ENCODE peak calls at places on chromosomes 2 and 18, in nine cellular contexts. M is tibial artery, X is right lobe of liver, R is SK-N-SH, T is AG04450, S is dorsolateral prefrontal cortex, W is vagina, U is uterus, A is IMR-90. E is an unnamed sample.

GRCh38 chr18:36265035-36265434 is 32.5 kb upstream of the FHOD3 start:
- DNase-seq in M (no peak), X (no peak), R (no peak), T (no peak), S (no peak), W (no peak), U (no peak), A (no peak), E (no peak)

GRCh38 chr18:22609642-22610041 is 191.9 kb upstream of the CTAGE1 start:
- DNase-seq in M (peak), X (peak), R (no peak), T (no peak), S (no peak), W (no peak), U (peak), A (peak), E (peak)

GRCh38 chr2:15782769-15783294 is 157.5 kb upstream of the MYCN start:
- DNase-seq in M (no peak), X (no peak), R (no peak), T (no peak), S (no peak), W (no peak), U (no peak), A (no peak), E (no peak)

GRCh38 chr2:42457011-42457410 is 36.8 kb downstream of the KCNG3 start:
- DNase-seq in M (no peak), X (no peak), R (no peak), T (no peak), S (no peak), W (no peak), U (no peak), A (no peak), E (no peak)

GRCh38 chr2:157760949-157761348 is 115.2 kb downstream of the ACVR1 start:
- DNase-seq in M (no peak), X (no peak), R (no peak), T (no peak), S (no peak), W (no peak), U (no peak), A (no peak), E (no peak)

GRCh38 chr2:69683170-69683971 is 39.8 kb upstream of the AAK1 start:
- DNase-seq in M (no peak), X (no peak), R (peak), T (peak), S (no peak), W (no peak), U (peak), A (peak), E (peak)

GRCh38 chr2:26617259-26618083 is 23.7 kb downstream of the CIB4 start:
- DNase-seq in M (no peak), X (peak), R (no peak), T (no peak), S (no peak), W (peak), U (no peak), A (no peak), E (no peak)

GRCh38 chr2:30206461-30207430 is 24.6 kb upstream of the LBH start:
- DNase-seq in M (no peak), X (no peak), R (no peak), T (no peak), S (no peak), W (no peak), U (no peak), A (no peak), E (no peak)

GRCh38 chr18:62070306-62070705 is 116.5 kb downstream of the PIGN start:
- DNase-seq in M (no peak), X (no peak), R (no peak), T (no peak), S (no peak), W (no peak), U (no peak), A (peak), E (no peak)

GRCh38 chr2:37614061-37614802 is 57.2 kb downstream of the CDC42EP3 start:
- DNase-seq in M (peak), X (no peak), R (no peak), T (peak), S (peak), W (no peak), U (peak), A (peak), E (no peak)

GRCh38 chr18:45254683-45255082 is 360.6 kb upstream of the SLC14A2 start:
- DNase-seq in M (peak), X (no peak), R (no peak), T (no peak), S (no peak), W (no peak), U (peak), A (no peak), E (peak)

GRCh38 chr2:40173276-40173675 is 278.6 kb downstream of the SLC8A1 start:
- DNase-seq in M (no peak), X (no peak), R (no peak), T (no peak), S (no peak), W (no peak), U (no peak), A (peak), E (no peak)

GRCh38 chr2:121000804-121001203 is 265.1 kb downstream of the GLI2 start:
- DNase-seq in M (no peak), X (no peak), R (no peak), T (no peak), S (no peak), W (peak), U (no peak), A (no peak), E (no peak)

GRCh38 chr2:176492583-176492982 is 223.3 kb downstream of the MTX2 start:
- DNase-seq in M (no peak), X (no peak), R (no peak), T (no peak), S (no peak), W (no peak), U (no peak), A (no peak), E (no peak)

GRCh38 chr2:118274841-118275510 is 186.7 kb downstream of the INSIG2 start:
- DNase-seq in M (no peak), X (no peak), R (no peak), T (no peak), S (no peak), W (no peak), U (no peak), A (no peak), E (no peak)

GRCh38 chr2:134776836-134777235 is 58.0 kb upstream of the TMEM163 start:
- DNase-seq in M (no peak), X (no peak), R (no peak), T (no peak), S (no peak), W (no peak), U (no peak), A (no peak), E (no peak)

GRCh38 chr2:30964334-30964733 is 157.1 kb upstream of the CAPN13 start:
- DNase-seq in M (no peak), X (no peak), R (no peak), T (no peak), S (no peak), W (no peak), U (no peak), A (no peak), E (no peak)

GRCh38 chr2:101723366-101724112 is 26.0 kb downstream of the MAP4K4 start:
- DNase-seq in M (no peak), X (no peak), R (no peak), T (no peak), S (no peak), W (no peak), U (no peak), A (no peak), E (no peak)

GRCh38 chr18:2515908-2516625 is 55.2 kb downstream of the METTL4 start:
- DNase-seq in M (no peak), X (no peak), R (no peak), T (peak), S (no peak), W (no peak), U (no peak), A (peak), E (no peak)

GRCh38 chr18:49047540-49047939 is 96.8 kb upstream of the SMAD7 start:
- DNase-seq in M (no peak), X (no peak), R (no peak), T (no peak), S (no peak), W (no peak), U (no peak), A (no peak), E (no peak)

GRCh38 chr2:138846216-138846821 is 66.1 kb upstream of the NXPH2 start:
- DNase-seq in M (no peak), X (no peak), R (peak), T (no peak), S (no peak), W (no peak), U (no peak), A (peak), E (no peak)

GRCh38 chr2:26274058-26274613 is 29.4 kb downstream of the HADHB start:
- DNase-seq in M (peak), X (peak), R (no peak), T (peak), S (no peak), W (no peak), U (peak), A (peak), E (peak)

GRCh38 chr18:159037-159652 is 788 bp downstream of the USP14 start:
- DNase-seq in M (no peak), X (no peak), R (peak), T (no peak), S (no peak), W (no peak), U (no peak), A (peak), E (no peak)

GRCh38 chr2:169798397-169798717 is 314 bp upstream of the SSB start:
- DNase-seq in M (no peak), X (no peak), R (no peak), T (no peak), S (no peak), W (no peak), U (no peak), A (no peak), E (no peak)

GRCh38 chr2:82985572-82986197 is 1473.4 kb downstream of the SUCLG1 start:
- DNase-seq in M (no peak), X (no peak), R (no peak), T (no peak), S (no peak), W (no peak), U (no peak), A (no peak), E (no peak)

GRCh38 chr2:38215993-38216392 is 140.0 kb upstream of the CYP1B1 start:
- DNase-seq in M (no peak), X (peak), R (no peak), T (no peak), S (no peak), W (no peak), U (no peak), A (no peak), E (no peak)

GRCh38 chr2:47784349-47784851 is 1.5 kb downstream of the MSH6 start:
- DNase-seq in M (no peak), X (no peak), R (no peak), T (no peak), S (no peak), W (no peak), U (no peak), A (peak), E (no peak)

GRCh38 chr2:226673314-226673723 is 126.3 kb downstream of the IRS1 start:
- DNase-seq in M (no peak), X (no peak), R (no peak), T (peak), S (no peak), W (no peak), U (no peak), A (peak), E (no peak)

GRCh38 chr2:69915050-69915945 is at the start of gene MXD1:
- DNase-seq in M (no peak), X (peak), R (peak), T (no peak), S (peak), W (no peak), U (no peak), A (no peak), E (peak)

GRCh38 chr2:210630904-210631560 is 74.6 kb downstream of the CPS1 start:
- DNase-seq in M (no peak), X (no peak), R (no peak), T (no peak), S (no peak), W (no peak), U (no peak), A (no peak), E (no peak)

GRCh38 chr18:31065036-31065773 is 22.7 kb upstream of the DSC3 start:
- DNase-seq in M (no peak), X (no peak), R (no peak), T (no peak), S (no peak), W (no peak), U (no peak), A (no peak), E (no peak)

GRCh38 chr2:160918909-160919503 is 241.2 kb upstream of the TANK start:
- DNase-seq in M (peak), X (peak), R (no peak), T (no peak), S (no peak), W (no peak), U (no peak), A (peak), E (peak)

GRCh38 chr2:132757002-132757598 is 87.1 kb upstream of the LYPD1 start:
- DNase-seq in M (no peak), X (no peak), R (peak), T (no peak), S (no peak), W (no peak), U (no peak), A (peak), E (no peak)

GRCh38 chr2:226994775-226995174 is 158.9 kb downstream of the RHBDD1 start:
- DNase-seq in M (no peak), X (no peak), R (no peak), T (no peak), S (no peak), W (no peak), U (no peak), A (no peak), E (no peak)

GRCh38 chr18:22318745-22319407 is 98.8 kb downstream of the CTAGE1 start:
- DNase-seq in M (no peak), X (no peak), R (no peak), T (no peak), S (no peak), W (no peak), U (peak), A (peak), E (no peak)

GRCh38 chr2:233711312-233712008 is 1.2 kb upstream of the UGT1A5 start:
- DNase-seq in M (peak), X (peak), R (peak), T (peak), S (peak), W (no peak), U (peak), A (peak), E (peak)
- TF ChIP-seq CTCF in M (peak), X (peak), R (peak), T (peak), S (peak), W (no peak), U (peak), A (peak), E (peak)

GRCh38 chr18:59865241-59865986 is 34.4 kb upstream of the PMAIP1 start:
- DNase-seq in M (no peak), X (no peak), R (no peak), T (no peak), S (no peak), W (no peak), U (no peak), A (no peak), E (no peak)
- H3K27ac ChIP-seq in M (no peak), X (no peak), R (no peak), T (no peak), S (no peak), W (no peak), U (no peak), A (no peak), E (no peak)

GRCh38 chr18:79575891-79576685 is 103.5 kb upstream of the CTDP1 start:
- DNase-seq in M (no peak), X (peak), R (no peak), T (peak), S (no peak), W (no peak), U (peak), A (peak), E (peak)
- TF ChIP-seq CTCF in M (no peak), X (no peak), R (no peak), T (peak), S (no peak), W (no peak), U (peak), A (no peak), E (no peak)

GRCh38 chr2:8627692-8628085 is 54.2 kb upstream of the ID2 start:
- DNase-seq in M (no peak), X (peak), R (no peak), T (no peak), S (no peak), W (no peak), U (no peak), A (no peak), E (no peak)

GRCh38 chr2:8628179-8628869 is 53.5 kb upstream of the ID2 start:
- DNase-seq in M (no peak), X (no peak), R (no peak), T (no peak), S (peak), W (no peak), U (no peak), A (peak), E (no peak)

GRCh38 chr2:8630676-8631464 is 51.0 kb upstream of the ID2 start:
- DNase-seq in M (no peak), X (no peak), R (no peak), T (no peak), S (peak), W (no peak), U (no peak), A (no peak), E (no peak)

GRCh38 chr2:8628870-8629209 is 53.0 kb upstream of the ID2 start:
- DNase-seq in M (no peak), X (no peak), R (no peak), T (no peak), S (peak), W (no peak), U (no peak), A (no peak), E (no peak)

GRCh38 chr2:8629402-8629801 is 52.5 kb upstream of the ID2 start:
- DNase-seq in M (no peak), X (no peak), R (no peak), T (no peak), S (peak), W (no peak), U (no peak), A (no peak), E (no peak)
- H3K27ac ChIP-seq in M (no peak), X (no peak), R (no peak), T (no peak), S (no peak), W (no peak), U (no peak), A (no peak), E (no peak)

GRCh38 chr2:200308421-200309295 is 2.2 kb downstream of the SPATS2L start:
- DNase-seq in M (no peak), X (no peak), R (no peak), T (no peak), S (no peak), W (no peak), U (no peak), A (peak), E (no peak)
- TF ChIP-seq CTCF in M (no peak), X (peak), R (peak), T (peak), S (no peak), W (no peak), U (no peak), A (peak), E (no peak)

DNA sequence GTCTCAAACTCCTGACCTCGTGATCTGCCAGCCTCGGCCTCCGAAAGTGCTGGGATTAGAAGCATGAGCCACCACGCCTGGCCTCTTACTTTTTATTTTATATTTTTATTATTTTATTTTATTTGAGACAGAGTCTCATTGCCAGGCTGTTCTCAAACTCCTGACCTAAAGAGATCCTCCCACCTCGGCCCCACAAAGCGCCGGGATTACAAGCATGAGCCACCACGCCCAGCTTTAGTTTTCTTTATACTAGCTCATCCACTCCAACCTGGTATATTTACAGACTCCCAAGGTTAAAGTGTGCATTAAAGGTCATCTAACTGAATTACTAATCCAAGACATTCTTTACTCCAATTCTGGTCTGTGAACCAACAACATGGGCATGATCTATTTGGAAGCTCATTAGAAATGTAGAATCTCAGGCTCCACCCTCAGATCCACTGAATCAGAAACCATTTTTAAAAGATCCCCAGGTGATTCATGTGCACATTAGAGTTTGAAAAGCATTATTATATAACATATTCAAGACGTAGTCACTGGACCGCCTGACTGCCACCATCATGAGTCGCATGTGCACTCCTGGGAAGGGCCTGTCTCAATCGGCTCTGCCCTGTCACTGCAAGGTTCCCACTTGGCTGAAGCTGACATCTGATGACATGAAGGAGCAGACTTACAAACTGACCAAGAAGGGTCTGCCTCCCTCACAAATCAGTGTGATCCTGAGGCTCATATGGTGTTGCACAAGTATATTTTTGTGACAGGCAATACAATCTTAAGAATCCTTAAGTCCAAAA is 26.6 kb downstream of the ATAD2B start:
- DNase-seq in M (no peak), X (no peak), R (no peak), T (no peak), S (no peak), W (no peak), U (no peak), A (peak), E (no peak)
- H3K27ac ChIP-seq in M (peak), X (no peak), R (peak), T (peak), S (no peak), W (peak), U (peak), A (peak), E (no peak)

DNA sequence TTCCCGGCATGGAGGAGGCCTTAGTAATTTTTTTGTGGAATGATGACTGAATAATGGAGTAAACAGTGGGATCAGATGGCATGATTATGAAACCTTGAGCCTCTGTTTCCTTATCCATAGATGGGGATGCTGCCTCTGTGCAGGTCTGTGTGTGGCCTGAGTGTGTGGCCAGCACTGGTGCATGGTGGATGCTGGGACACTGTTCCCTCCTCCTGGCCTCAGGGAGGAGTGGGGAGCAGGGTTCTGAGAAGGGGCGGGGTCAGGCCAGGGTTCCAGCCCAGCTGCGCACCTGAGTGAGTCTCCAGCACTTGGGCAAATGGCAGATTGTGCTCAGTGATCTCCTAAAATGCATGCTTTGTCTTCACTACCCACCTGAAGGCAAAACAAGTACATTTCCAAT is 66.4 kb downstream of the DCDC2C start:
- DNase-seq in M (no peak), X (no peak), R (no peak), T (no peak), S (no peak), W (peak), U (no peak), A (peak), E (no peak)
- TF ChIP-seq CTCF in M (no peak), X (no peak), R (no peak), T (no peak), S (no peak), W (no peak), U (no peak), A (no peak), E (no peak)

GRCh38 chr2:86744152-86744551 is 24.1 kb downstream of the RMND5A start:
- DNase-seq in M (no peak), X (no peak), R (no peak), T (no peak), S (no peak), W (no peak), U (no peak), A (no peak), E (no peak)

GRCh38 chr2:86747708-86748627 is 27.9 kb downstream of the RMND5A start:
- DNase-seq in M (no peak), X (no peak), R (no peak), T (peak), S (peak), W (no peak), U (no peak), A (peak), E (no peak)

GRCh38 chr2:86750240-86750839 is 30.2 kb downstream of the RMND5A start:
- DNase-seq in M (no peak), X (no peak), R (no peak), T (no peak), S (no peak), W (no peak), U (no peak), A (no peak), E (no peak)

GRCh38 chr2:86751778-86752177 is 31.7 kb downstream of the RMND5A start:
- DNase-seq in M (no peak), X (no peak), R (no peak), T (no peak), S (no peak), W (no peak), U (no peak), A (no peak), E (no peak)

GRCh38 chr2:86746903-86747302 is 26.8 kb downstream of the RMND5A start:
- DNase-seq in M (no peak), X (no peak), R (no peak), T (no peak), S (no peak), W (no peak), U (no peak), A (no peak), E (no peak)
- H3K27ac ChIP-seq in M (no peak), X (no peak), R (no peak), T (no peak), S (no peak), W (no peak), U (no peak), A (no peak), E (no peak)

GRCh38 chr18:12046751-12047335 is 46.8 kb upstream of the ANKRD62 start:
- DNase-seq in M (no peak), X (no peak), R (no peak), T (no peak), S (no peak), W (no peak), U (no peak), A (no peak), E (peak)
- TF ChIP-seq CTCF in M (no peak), X (no peak), R (no peak), T (no peak), S (no peak), W (no peak), U (no peak), A (no peak), E (no peak)